ENCODE peak calls at places on chromosomes 5 and 9, in seven cellular contexts. N is IMR-90, I is neural progenitor cell, P is gastrocnemius medialis, S is prostate gland, X is A549, O is HCT116. K is an unnamed sample. For H3K4me1, the result is how much of the 10 kb centered on the place peaks cover.

GRCh38 chr5:67998709-67999251 is 216.8 kb upstream of the PIK3R1 start:
- DNase-seq in P (peak), S (peak), I (no peak), O (peak), X (no peak), N (peak), K (peak)

GRCh38 chr5:73296772-73297171 is 123.8 kb downstream of the TMEM174 start:
- DNase-seq in S (no peak), P (no peak), N (peak), O (no peak), X (no peak), I (no peak), K (peak)

GRCh38 chr5:128213833-128214232 is 130.3 kb downstream of the SLC12A2 start:
- DNase-seq in S (no peak), P (no peak), X (no peak), I (no peak), O (no peak), N (no peak), K (no peak)

GRCh38 chr9:101191723-101192122 is 163.2 kb downstream of the PLPPR1 start:
- DNase-seq in X (no peak), I (no peak), O (no peak), N (no peak), S (no peak), P (no peak), K (no peak)

GRCh38 chr5:139650031-139650688 is 2.0 kb downstream of the CXXC5 start:
- DNase-seq in O (no peak), N (no peak), X (no peak), I (peak), P (peak), S (no peak), K (no peak)

GRCh38 chr5:15424769-15425168 is 75.2 kb upstream of the FBXL7 start:
- DNase-seq in S (no peak), N (no peak), X (no peak), O (no peak), P (no peak), I (no peak), K (no peak)

GRCh38 chr5:52989025-52989780 is at the start of gene ITGA2:
- DNase-seq in O (peak), I (peak), N (peak), X (peak), S (peak), P (peak), K (no peak)

GRCh38 chr9:120852240-120853018 is 9.7 kb upstream of the PSMD5 start:
- DNase-seq in I (peak), S (no peak), P (no peak), X (no peak), O (no peak), N (peak), K (no peak)

DNA sequence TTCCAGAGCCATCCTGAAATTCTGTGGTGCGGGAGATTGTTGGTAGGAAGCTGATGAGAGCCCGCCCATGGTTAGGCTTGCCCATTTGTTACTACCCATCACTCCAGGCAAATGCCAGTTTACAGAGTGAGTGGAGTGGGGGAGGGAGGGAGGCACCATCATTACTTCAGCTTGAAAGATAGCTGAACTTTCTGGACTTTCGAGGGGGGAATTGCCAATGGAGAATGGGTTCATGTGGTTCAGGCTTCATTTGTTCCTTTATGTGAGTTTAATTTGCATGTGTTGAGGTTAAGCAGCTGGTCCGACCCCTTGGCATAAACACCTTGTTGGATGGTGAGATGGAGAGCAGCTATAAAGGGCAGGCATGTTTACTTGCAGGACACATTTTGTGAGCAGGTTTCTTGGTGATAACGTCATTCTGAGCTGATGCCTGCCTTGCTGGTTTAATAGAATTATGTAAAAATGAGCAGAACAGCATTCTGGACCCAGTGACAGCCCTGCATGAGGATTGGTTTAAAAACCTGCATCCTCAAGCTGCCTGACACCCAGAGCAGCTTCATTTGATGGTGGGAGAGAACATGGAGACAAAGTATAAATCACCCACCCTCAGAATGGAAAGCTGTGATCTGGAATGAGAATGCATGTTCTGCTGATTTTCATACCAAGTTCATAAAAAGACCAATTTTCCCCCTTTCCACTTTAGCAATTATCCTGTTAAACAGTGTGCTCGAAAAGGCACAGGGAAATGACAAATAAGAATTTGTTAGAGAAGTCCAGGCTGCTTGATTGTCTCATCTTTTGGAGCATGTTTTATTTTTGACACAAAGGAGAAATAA is 106.3 kb downstream of the TRIO start:
- DNase-seq in N (no peak), I (no peak), X (no peak), O (no peak), S (no peak), P (no peak), K (no peak)
- H3K4me1 ChIP-seq in N (half or more), I (under half), X (under half), O (under half), S (under half), P (half or more), K (under half)

GRCh38 chr5:142872795-142873194 is 102.6 kb downstream of the ARHGAP26 start:
- DNase-seq in X (no peak), P (no peak), N (peak), S (no peak), O (peak), I (no peak), K (no peak)
- H3K27ac ChIP-seq in X (peak), P (no peak), N (no peak), S (no peak), O (no peak), I (no peak), K (no peak)

GRCh38 chr5:158284242-158284641 is 425.3 kb upstream of the CLINT1 start:
- DNase-seq in X (no peak), N (no peak), O (no peak), S (no peak), I (no peak), P (no peak), K (no peak)
- TF ChIP-seq CTCF in X (no peak), N (no peak), O (no peak), S (no peak), I (no peak), P (no peak), K (no peak)

GRCh38 chr5:82355496-82355895 is 77.3 kb upstream of the RPS23 start:
- DNase-seq in X (no peak), S (no peak), P (no peak), N (no peak), I (no peak), O (no peak), K (no peak)
- H3K4me1 ChIP-seq in X (under half), S (under half), P (under half), N (under half), I (under half), O (under half), K (under half)

GRCh38 chr9:133951265-133951664 is 40.9 kb downstream of the VAV2 start:
- DNase-seq in S (no peak), O (no peak), P (no peak), N (no peak), I (no peak), X (no peak), K (no peak)

GRCh38 chr9:133950206-133950915 is 41.8 kb downstream of the VAV2 start:
- DNase-seq in O (no peak), I (no peak), X (no peak), N (peak), P (no peak), S (no peak), K (no peak)

GRCh38 chr9:133952598-133953550 is 39.2 kb downstream of the VAV2 start:
- DNase-seq in O (no peak), P (no peak), I (no peak), S (no peak), N (no peak), X (no peak), K (no peak)

GRCh38 chr9:133949486-133950061 is 42.5 kb downstream of the VAV2 start:
- DNase-seq in I (no peak), N (no peak), X (no peak), O (no peak), P (no peak), S (no peak), K (no peak)

GRCh38 chr9:133950916-133951231 is 41.2 kb downstream of the VAV2 start:
- DNase-seq in N (no peak), S (no peak), P (no peak), I (no peak), O (no peak), X (no peak), K (no peak)
- H3K27ac ChIP-seq in N (no peak), S (no peak), P (no peak), I (no peak), O (no peak), X (no peak), K (no peak)

DNA sequence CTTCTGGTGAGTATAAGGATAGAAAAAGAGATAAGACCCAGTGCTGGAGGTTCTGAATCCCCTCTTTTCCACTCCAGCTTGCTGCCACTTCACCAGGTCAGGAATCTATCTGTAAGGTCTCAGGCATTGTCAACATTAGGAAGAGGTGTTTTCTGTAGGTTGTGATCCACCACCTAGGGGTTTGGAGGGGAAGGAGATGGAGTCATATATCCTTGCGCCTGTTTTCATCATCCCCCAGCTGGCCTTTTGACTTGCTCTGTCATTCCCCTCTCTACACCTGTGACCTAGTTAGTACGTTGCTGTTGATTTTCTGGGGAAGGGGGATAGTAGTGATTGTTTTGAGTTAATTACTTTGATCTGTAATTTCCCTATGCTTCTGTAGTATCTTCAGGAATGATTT is 20.5 kb downstream of the SPINK5 start:
- DNase-seq in P (no peak), X (no peak), N (no peak), O (no peak), S (no peak), I (no peak), K (no peak)
- TF ChIP-seq CTCF in P (no peak), X (no peak), N (no peak), O (no peak), S (no peak), I (no peak), K (no peak)

GRCh38 chr5:88824141-88824540 is 58.8 kb downstream of the MEF2C start:
- DNase-seq in I (no peak), O (no peak), N (no peak), X (no peak), P (no peak), S (no peak), K (no peak)

GRCh38 chr5:88823201-88823600 is 59.8 kb downstream of the MEF2C start:
- DNase-seq in P (no peak), X (no peak), O (no peak), I (no peak), S (no peak), N (no peak), K (no peak)

GRCh38 chr5:88825782-88826110 is 57.2 kb downstream of the MEF2C start:
- DNase-seq in I (no peak), S (no peak), X (no peak), N (peak), P (peak), O (no peak), K (no peak)

GRCh38 chr5:88826959-88827585 is 55.9 kb downstream of the MEF2C start:
- DNase-seq in O (peak), S (no peak), X (no peak), N (peak), I (no peak), P (peak), K (peak)

GRCh38 chr5:88824892-88825781 is 57.8 kb downstream of the MEF2C start:
- DNase-seq in N (peak), X (no peak), S (no peak), I (no peak), P (no peak), O (no peak), K (no peak)
- H3K4me1 ChIP-seq in N (under half), X (under half), S (under half), I (under half), P (half or more), O (under half), K (under half)

DNA sequence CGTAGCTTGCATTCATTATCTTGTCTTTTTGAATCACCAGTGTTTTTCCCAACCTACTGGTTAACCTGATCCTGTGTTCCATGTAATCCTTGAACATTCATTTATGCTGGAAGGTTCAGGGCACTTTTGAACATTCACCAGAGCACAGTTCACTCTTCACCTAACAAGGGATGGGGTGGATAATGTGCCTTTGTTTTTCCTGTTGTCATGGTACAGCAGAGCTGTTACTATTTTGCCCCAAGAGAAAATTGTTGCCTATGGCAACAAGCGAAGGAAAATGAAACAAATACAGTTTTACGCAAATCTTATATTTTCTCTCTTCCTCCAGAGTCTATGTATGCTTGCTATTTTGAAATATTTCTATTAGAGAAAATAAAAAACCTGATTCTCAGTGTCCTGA is 60.3 kb upstream of the RIOK2 start:
- DNase-seq in I (no peak), N (no peak), O (no peak), X (no peak), P (no peak), S (no peak), K (no peak)
- H3K27ac ChIP-seq in I (no peak), N (no peak), O (no peak), X (no peak), P (no peak), S (no peak), K (no peak)

DNA sequence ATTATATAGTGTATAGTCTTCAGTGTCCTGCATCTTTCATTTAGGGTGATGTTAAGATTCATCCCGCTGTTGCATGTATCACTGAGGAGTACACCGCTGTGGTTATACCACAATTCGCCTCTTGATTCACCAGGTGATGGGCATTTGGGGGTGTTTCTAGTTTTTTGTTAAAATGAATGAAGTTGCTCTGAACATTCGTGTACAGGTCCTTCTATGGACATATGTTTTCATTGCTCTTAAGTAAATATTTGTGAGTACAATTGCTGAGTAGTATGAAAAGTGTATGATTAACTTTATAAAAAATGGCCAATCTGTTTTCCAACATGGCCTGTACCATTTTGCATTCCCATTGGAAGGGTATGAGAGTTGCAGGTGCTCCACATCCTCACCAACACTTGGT is 61.7 kb downstream of the PLAC8L1 start:
- DNase-seq in O (no peak), I (no peak), P (no peak), N (no peak), S (no peak), X (no peak), K (no peak)
- TF ChIP-seq CTCF in O (no peak), I (no peak), P (no peak), N (no peak), S (no peak), X (no peak), K (no peak)

K was measured in ascending aorta.